ENCODE peak calls at places on chromosomes 3 and 15, in five cellular contexts. Q is heart left ventricle; X is breast epithelium; O is stimulated activated CD8-positive, alpha-beta memory T cell treated with anti-CD3 and anti-CD28 coated beads, Interleukin-15, amount 100 ng/mL, for 24 hours; D is ELR. T is an unnamed sample.

GRCh38 chr15:99202176-99202552 is 47.2 kb downstream of the TTC23 start:
- DNase-seq in Q (no peak), X (no peak), O (no peak), D (no peak), T (no peak)

GRCh38 chr3:114155370-114155821 is 23.5 kb downstream of the DRD3 start:
- DNase-seq in Q (peak; percentile 10), X (no peak), O (no peak), D (peak; percentile 54), T (no peak)

GRCh38 chr15:96716100-96716499 is 385.6 kb downstream of the NR2F2 start:
- DNase-seq in Q (no peak), X (no peak), O (no peak), D (no peak), T (no peak)

GRCh38 chr3:54954019-54954418 is 26.2 kb upstream of the LRTM1 start:
- DNase-seq in Q (no peak), X (no peak), O (no peak), D (peak; percentile 91), T (no peak)

GRCh38 chr15:62941719-62942118 is 100.8 kb upstream of the TPM1 start:
- DNase-seq in Q (no peak), X (no peak), O (no peak), D (peak; percentile 45), T (no peak)

GRCh38 chr3:44058022-44058867 is 183.4 kb upstream of the TOPAZ1 start:
- DNase-seq in Q (no peak), X (no peak), O (peak; percentile 6), D (peak; percentile 64), T (no peak)

GRCh38 chr3:169836942-169837275 is 24.2 kb upstream of the LRRC34 start:
- DNase-seq in Q (no peak), X (no peak), O (no peak), D (peak; percentile 19), T (no peak)

GRCh38 chr15:29018406-29018805 is 132.6 kb downstream of the APBA2 start:
- DNase-seq in Q (no peak), X (no peak), O (no peak), D (no peak), T (no peak)

GRCh38 chr15:57872281-57873010 is 165.9 kb downstream of the POLR2M start:
- DNase-seq in Q (no peak), X (no peak), O (no peak), D (no peak), T (no peak)

GRCh38 chr3:111472556-111472955 is 69.4 kb upstream of the CD96 start:
- DNase-seq in Q (no peak), X (no peak), O (no peak), D (no peak), T (no peak)

GRCh38 chr15:62777657-62778056 is 264.9 kb upstream of the TPM1 start:
- DNase-seq in Q (no peak), X (no peak), O (no peak), D (peak; percentile 49), T (no peak)

GRCh38 chr3:169886671-169887070 is 16.9 kb upstream of the LRRC31 start:
- DNase-seq in Q (peak; percentile 77), X (peak; percentile 52), O (no peak), D (no peak), T (no peak)

GRCh38 chr3:47404420-47404819 is 23.6 kb downstream of the PTPN23 start:
- DNase-seq in Q (no peak), X (no peak), O (no peak), D (no peak), T (no peak)

GRCh38 chr15:50880651-50881114 is 27.8 kb upstream of the AP4E1 start:
- DNase-seq in Q (no peak), X (no peak), O (no peak), D (peak; percentile 62), T (no peak)

GRCh38 chr3:125194061-125194848 is 18.3 kb downstream of the SLC12A8 start:
- DNase-seq in Q (no peak), X (no peak), O (no peak), D (no peak), T (no peak)

GRCh38 chr3:143222505-143222904 is 102.9 kb downstream of the CHST2 start:
- DNase-seq in Q (no peak), X (no peak), O (no peak), D (no peak), T (no peak)

GRCh38 chr15:40684381-40684780 is 10.6 kb upstream of the RAD51 start:
- DNase-seq in Q (no peak), X (no peak), O (no peak), D (no peak), T (no peak)

GRCh38 chr3:24192004-24192403 is 246.9 kb downstream of the NR1D2 start:
- DNase-seq in Q (no peak), X (no peak), O (no peak), D (no peak), T (no peak)

GRCh38 chr15:89362203-89363101 is 27.8 kb upstream of the POLG start:
- DNase-seq in Q (no peak), X (no peak), O (no peak), D (no peak), T (no peak)

GRCh38 chr3:61627768-61628185 is 66.4 kb downstream of the PTPRG start:
- DNase-seq in Q (no peak), X (no peak), O (no peak), D (peak; percentile 95), T (no peak)

GRCh38 chr15:64635486-64635815 is 139.9 kb downstream of the RBPMS2 start:
- DNase-seq in Q (peak; percentile 30), X (no peak), O (no peak), D (peak; percentile 14), T (no peak)

GRCh38 chr3:150911780-150912179 is 6.5 kb upstream of the MINDY4B start:
- DNase-seq in Q (no peak), X (no peak), O (no peak), D (no peak), T (no peak)

GRCh38 chr3:22353126-22353525 is 602.1 kb upstream of the ZNF385D start:
- DNase-seq in Q (no peak), X (no peak), O (no peak), D (no peak), T (no peak)

GRCh38 chr3:52317178-52317577 is 1.1 kb downstream of the DNAH1 start:
- DNase-seq in Q (no peak), X (no peak), O (no peak), D (no peak), T (no peak)

GRCh38 chr3:52088445-52089367 is 32.3 kb upstream of the DUSP7 start:
- DNase-seq in Q (no peak), X (no peak), O (no peak), D (peak; percentile 82), T (no peak)

GRCh38 chr3:117628896-117629295 is 919.3 kb downstream of the TUSC7 start:
- DNase-seq in Q (peak; percentile 15), X (peak; percentile 32), O (no peak), D (peak; percentile 62), T (no peak)

GRCh38 chr3:48439820-48440589 is at the start of the genes CCDC51 and TMA7:
- DNase-seq in Q (peak; percentile 98), X (peak; percentile 99), O (peak; percentile 93), D (peak; percentile 97), T (peak; percentile 95)

GRCh38 chr15:72982750-72983149 is 69.5 kb upstream of the NEO1 start:
- DNase-seq in Q (no peak), X (peak; percentile 31), O (no peak), D (no peak), T (no peak)

GRCh38 chr3:31077021-31077601 is 182.7 kb upstream of the GADL1 start:
- DNase-seq in Q (no peak), X (no peak), O (no peak), D (peak; percentile 98), T (no peak)

GRCh38 chr15:60179786-60180391 is 175.8 kb downstream of the FOXB1 start:
- DNase-seq in Q (no peak), X (no peak), O (no peak), D (peak; percentile 64), T (peak; percentile 3)

GRCh38 chr15:58117619-58118018 is 20.6 kb upstream of the AQP9 start:
- DNase-seq in Q (no peak), X (no peak), O (no peak), D (no peak), T (no peak)

GRCh38 chr15:44695274-44695673 is 15.8 kb downstream of the PATL2 start:
- DNase-seq in Q (no peak), X (no peak), O (no peak), D (no peak), T (no peak)

T was measured in T-helper 9 cell.